ENCODE peak calls at places on chromosomes 13 and 19, in seven cellular contexts. Q is lung microvascular endothelial cell, X is foreskin fibroblast, S is activated T-helper 1 cell treated with Interleukin-2 at 50 U/mL for 16 hours, L is non-pigmented ciliary epithelial cell, K is skeletal muscle cell, C is testis. V is an unnamed sample.

GRCh38 chr19:16153582-16154336 is 10.3 kb downstream of the HSH2D start:
- DNase-seq in C (peak), L (no peak), K (no peak), S (no peak), Q (no peak), X (no peak), V (no peak)

GRCh38 chr13:89205856-89206255 is 1534.7 kb downstream of the SLITRK5 start:
- DNase-seq in S (no peak), L (no peak), K (no peak), Q (no peak), C (no peak), X (no peak), V (no peak)

GRCh38 chr13:111494641-111495040 is 174.2 kb downstream of the TEX29 start:
- DNase-seq in C (no peak), X (no peak), S (no peak), Q (no peak), K (no peak), L (no peak), V (no peak)

GRCh38 chr13:39961036-39961435 is 305.6 kb downstream of the COG6 start:
- DNase-seq in S (no peak), K (no peak), C (no peak), Q (peak), X (no peak), L (no peak), V (no peak)

GRCh38 chr19:49641688-49642487 is at the start of gene SCAF1:
- DNase-seq in L (peak), C (peak), Q (peak), K (peak), X (peak), S (peak), V (peak)

GRCh38 chr19:10888421-10888866 is 17.1 kb downstream of the CARM1 start:
- DNase-seq in C (no peak), K (no peak), Q (no peak), L (no peak), X (no peak), S (no peak), V (no peak)

GRCh38 chr13:79508224-79508961 is 27.4 kb downstream of the NDFIP2 start:
- DNase-seq in L (no peak), X (no peak), Q (no peak), K (no peak), C (no peak), S (no peak), V (no peak)

GRCh38 chr13:75347925-75348324 is 134.0 kb downstream of the TBC1D4 start:
- DNase-seq in K (no peak), Q (no peak), C (no peak), L (no peak), X (no peak), S (no peak), V (no peak)

GRCh38 chr13:59710416-59710815 is 453.3 kb downstream of the DIAPH3 start:
- DNase-seq in K (no peak), L (no peak), C (no peak), X (no peak), S (no peak), Q (no peak), V (no peak)

GRCh38 chr19:45508931-45509691 is 1.8 kb downstream of the VASP start:
- DNase-seq in L (no peak), C (peak), X (peak), K (no peak), S (no peak), Q (peak), V (no peak)

GRCh38 chr13:42969558-42970172 is 22.4 kb downstream of the EPSTI1 start:
- DNase-seq in C (peak), K (no peak), S (peak), Q (peak), X (peak), L (no peak), V (no peak)

GRCh38 chr19:47005873-47006272 is 13.8 kb upstream of the NPAS1 start:
- DNase-seq in C (no peak), S (no peak), L (no peak), Q (no peak), X (peak), K (no peak), V (no peak)

GRCh38 chr19:6887326-6887725 is at the start of gene ADGRE1:
- DNase-seq in C (no peak), L (no peak), Q (no peak), S (no peak), X (no peak), K (no peak), V (no peak)